ENCODE peak calls at places on chromosomes 1 and 21, in four cellular contexts. B is right lobe of liver, N is brain microvascular endothelial cell, J is osteocyte. K is an unnamed sample.

GRCh38 chr1:40050863-40051262 is 10.3 kb downstream of the CAP1 start:
- DNase-seq in B (no peak), N (no peak), J (no peak), K (no peak)

GRCh38 chr1:161981735-161982525 is 41.7 kb downstream of the OLFML2B start:
- DNase-seq in B (no peak), N (no peak), J (no peak), K (no peak)

GRCh38 chr21:29721242-29721641 is 218.6 kb downstream of the GRIK1 start:
- DNase-seq in B (no peak), N (no peak), J (no peak), K (no peak)

GRCh38 chr21:29146726-29147125 is 16.3 kb downstream of the MAP3K7CL start:
- DNase-seq in B (no peak), N (no peak), J (no peak), K (no peak)

GRCh38 chr1:101055623-101056022 is 30.0 kb upstream of the DPH5 start:
- DNase-seq in B (no peak), N (no peak), J (no peak), K (no peak)

GRCh38 chr1:187408217-187409004 is 579.7 kb downstream of the PLA2G4A start:
- DNase-seq in B (no peak), N (no peak), J (no peak), K (no peak)

GRCh38 chr1:44630116-44630515 is 44.2 kb downstream of the TMEM53 start:
- DNase-seq in B (no peak), N (no peak), J (no peak), K (no peak)

GRCh38 chr1:232628335-232629214 is 1.4 kb downstream of the SIPA1L2 start:
- DNase-seq in B (no peak), N (no peak), J (no peak), K (no peak)

GRCh38 chr21:43211085-43212071 is 42.6 kb downstream of the CRYAA start:
- DNase-seq in B (peak), N (no peak), J (peak), K (peak)

GRCh38 chr1:2459757-2460156 is 16.3 kb upstream of the PLCH2 start:
- DNase-seq in B (peak), N (no peak), J (no peak), K (no peak)

GRCh38 chr1:26282694-26283019 is 2.8 kb downstream of the SH3BGRL3 start:
- DNase-seq in B (no peak), N (no peak), J (no peak), K (no peak)

GRCh38 chr1:201490708-201491131 is 16.2 kb downstream of the CSRP1 start:
- DNase-seq in B (no peak), N (no peak), J (no peak), K (no peak)

GRCh38 chr1:76177644-76178043 is 103.1 kb downstream of the ST6GALNAC3 start:
- DNase-seq in B (no peak), N (no peak), J (no peak), K (no peak)

GRCh38 chr1:36942093-36942492 is 92.2 kb downstream of the GRIK3 start:
- DNase-seq in B (no peak), N (no peak), J (no peak), K (no peak)

GRCh38 chr1:152109231-152109997 is 5.8 kb downstream of the TCHH start:
- DNase-seq in B (no peak), N (no peak), J (no peak), K (no peak)

GRCh38 chr1:167995038-167995437 is 58.2 kb upstream of the MPC2 start:
- DNase-seq in B (no peak), N (no peak), J (no peak), K (no peak)

GRCh38 chr1:153404768-153405167 is 11.6 kb upstream of the S100A7A start:
- DNase-seq in B (peak), N (no peak), J (peak), K (no peak)

GRCh38 chr1:218384576-218384975 is 39.4 kb downstream of the TGFB2 start:
- DNase-seq in B (no peak), N (peak), J (no peak), K (no peak)

GRCh38 chr1:42209516-42210370 is 45.2 kb upstream of the GUCA2A start:
- DNase-seq in B (no peak), N (no peak), J (no peak), K (no peak)

GRCh38 chr1:26066857-26067256 is 573 bp downstream of the TRIM63 start:
- DNase-seq in B (no peak), N (no peak), J (no peak), K (no peak)

GRCh38 chr21:26079376-26079775 is 91.2 kb downstream of the APP start:
- DNase-seq in B (no peak), N (no peak), J (no peak), K (no peak)

GRCh38 chr1:9242338-9242969 is 7.9 kb downstream of the H6PD start:
- DNase-seq in B (peak), N (no peak), J (no peak), K (no peak)

GRCh38 chr1:218439541-218440295 is 94.6 kb downstream of the TGFB2 start:
- DNase-seq in B (no peak), N (no peak), J (no peak), K (no peak)

GRCh38 chr1:29521438-29521715 is 285.1 kb downstream of the PTPRU start:
- DNase-seq in B (peak), N (no peak), J (peak), K (peak)

GRCh38 chr1:32870615-32871363 is at the start of gene FNDC5:
- DNase-seq in B (peak), N (no peak), J (no peak), K (no peak)

GRCh38 chr1:17941396-17941795 is 166.2 kb upstream of the IGSF21 start:
- DNase-seq in B (no peak), N (no peak), J (no peak), K (no peak)

GRCh38 chr1:87805661-87806376 is 477.1 kb downstream of the LMO4 start:
- DNase-seq in B (no peak), N (no peak), J (no peak), K (no peak)

GRCh38 chr1:189500777-189501176 is 976.9 kb downstream of the BRINP3 start:
- DNase-seq in B (no peak), N (no peak), J (no peak), K (no peak)

GRCh38 chr21:42401164-42401563 is 2.5 kb upstream of the UBASH3A start:
- DNase-seq in B (no peak), N (peak), J (no peak), K (no peak)

GRCh38 chr1:205321109-205321958 is at the start of gene NUAK2:
- DNase-seq in B (peak), N (peak), J (peak), K (peak)
- TF ChIP-seq CTCF in B (peak), N (peak), J (peak), K (peak)

GRCh38 chr1:119477710-119478109 is 29.3 kb upstream of the HSD3B1 start:
- DNase-seq in B (peak), N (no peak), J (no peak), K (no peak)
- TF ChIP-seq CTCF in B (peak), N (no peak), J (no peak), K (no peak)

GRCh38 chr1:234325878-234326492 is 47.3 kb upstream of the COA6 start:
- DNase-seq in B (no peak), N (no peak), J (no peak), K (no peak)
- TF ChIP-seq CTCF in B (no peak), N (no peak), J (no peak), K (no peak)

GRCh38 chr1:24253569-24253968 is 65.6 kb upstream of the GRHL3 start:
- DNase-seq in B (peak), N (no peak), J (no peak), K (no peak)
- TF ChIP-seq CTCF in B (no peak), N (no peak), J (no peak), K (no peak)

K was measured in type B pancreatic cell.